ENCODE peak calls at places on chromosomes 12 and 14, in seven cellular contexts. N, X, V, U, M, J and Y are unnamed samples.

GRCh38 chr14:23056956-23057756 is at the start of gene CDH24:
- DNase-seq in N (peak), X (no peak), V (peak), U (no peak), M (no peak), J (no peak), Y (peak)

GRCh38 chr14:67486890-67487289 is 1.6 kb downstream of the TMEM229B start:
- DNase-seq in N (no peak), X (no peak), V (no peak), U (no peak), M (no peak), J (no peak), Y (no peak)

GRCh38 chr14:76957224-76957881 is 71.2 kb downstream of the IRF2BPL start:
- DNase-seq in N (no peak), X (no peak), V (peak), U (no peak), M (no peak), J (no peak), Y (no peak)

GRCh38 chr14:54796961-54797360 is 105.7 kb downstream of the GCH1 start:
- DNase-seq in N (no peak), X (no peak), V (no peak), U (no peak), M (no peak), J (no peak), Y (no peak)

GRCh38 chr14:68367444-68368014 is 425.3 kb downstream of the ZFP36L1 start:
- DNase-seq in N (no peak), X (no peak), V (peak), U (no peak), M (no peak), J (no peak), Y (no peak)

GRCh38 chr14:26863736-26864135 is 265.9 kb upstream of the NOVA1 start:
- DNase-seq in N (no peak), X (no peak), V (no peak), U (no peak), M (no peak), J (no peak), Y (no peak)

GRCh38 chr12:124862768-124863408 is 776 bp downstream of the SCARB1 start:
- DNase-seq in N (peak), X (no peak), V (peak), U (no peak), M (no peak), J (no peak), Y (peak)

GRCh38 chr14:80003138-80003537 is 208.2 kb downstream of the DIO2 start:
- DNase-seq in N (no peak), X (no peak), V (no peak), U (peak), M (no peak), J (no peak), Y (no peak)

GRCh38 chr12:52285851-52286530 is 5.3 kb downstream of the KRT81 start:
- DNase-seq in N (no peak), X (no peak), V (no peak), U (no peak), M (no peak), J (no peak), Y (no peak)

GRCh38 chr12:49496417-49497360 is 42.1 kb upstream of the KCNH3 start:
- DNase-seq in N (no peak), X (no peak), V (no peak), U (no peak), M (no peak), J (no peak), Y (no peak)

GRCh38 chr14:54652188-54652889 is 85.4 kb downstream of the SAMD4A start:
- DNase-seq in N (no peak), X (peak), V (no peak), U (peak), M (peak), J (no peak), Y (peak)

GRCh38 chr14:21106506-21107359 is 5.9 kb downstream of the TMEM253 start:
- DNase-seq in N (peak), X (peak), V (peak), U (peak), M (peak), J (no peak), Y (no peak)

GRCh38 chr14:91021115-91021514 is 39.3 kb downstream of the RPS6KA5 start:
- DNase-seq in N (no peak), X (no peak), V (no peak), U (no peak), M (no peak), J (no peak), Y (no peak)

GRCh38 chr12:27667540-27667939 is 28.7 kb upstream of the REP15 start:
- DNase-seq in N (no peak), X (no peak), V (no peak), U (no peak), M (no peak), J (no peak), Y (no peak)

GRCh38 chr12:66763453-66763852 is 84.6 kb upstream of the GRIP1 start:
- DNase-seq in N (no peak), X (no peak), V (no peak), U (no peak), M (no peak), J (no peak), Y (no peak)

GRCh38 chr14:59829941-59830734 is 40.4 kb downstream of the RTN1 start:
- DNase-seq in N (no peak), X (no peak), V (no peak), U (no peak), M (peak), J (no peak), Y (no peak)

GRCh38 chr12:76275511-76276093 is 72.6 kb downstream of the BBS10 start:
- DNase-seq in N (no peak), X (no peak), V (no peak), U (no peak), M (no peak), J (no peak), Y (no peak)

GRCh38 chr14:61501714-61502458 is 180.5 kb downstream of the PRKCH start:
- DNase-seq in N (no peak), X (no peak), V (no peak), U (no peak), M (no peak), J (no peak), Y (no peak)

GRCh38 chr12:48105867-48106563 is at the start of gene SENP1:
- DNase-seq in N (peak), X (peak), V (peak), U (peak), M (peak), J (peak), Y (peak)

GRCh38 chr14:30142216-30142615 is 214.6 kb upstream of the PRKD1 start:
- DNase-seq in N (no peak), X (no peak), V (no peak), U (no peak), M (no peak), J (no peak), Y (no peak)

GRCh38 chr12:114769634-114770033 is 85.7 kb upstream of the TBX3 start:
- DNase-seq in N (no peak), X (no peak), V (no peak), U (peak), M (no peak), J (no peak), Y (no peak)

GRCh38 chr12:49491823-49492222 is 47.0 kb upstream of the KCNH3 start:
- DNase-seq in N (no peak), X (no peak), V (no peak), U (no peak), M (no peak), J (no peak), Y (no peak)

GRCh38 chr12:101877816-101878811 is 734 bp downstream of the DRAM1 start:
- DNase-seq in N (peak), X (no peak), V (peak), U (peak), M (no peak), J (no peak), Y (peak)

DNA sequence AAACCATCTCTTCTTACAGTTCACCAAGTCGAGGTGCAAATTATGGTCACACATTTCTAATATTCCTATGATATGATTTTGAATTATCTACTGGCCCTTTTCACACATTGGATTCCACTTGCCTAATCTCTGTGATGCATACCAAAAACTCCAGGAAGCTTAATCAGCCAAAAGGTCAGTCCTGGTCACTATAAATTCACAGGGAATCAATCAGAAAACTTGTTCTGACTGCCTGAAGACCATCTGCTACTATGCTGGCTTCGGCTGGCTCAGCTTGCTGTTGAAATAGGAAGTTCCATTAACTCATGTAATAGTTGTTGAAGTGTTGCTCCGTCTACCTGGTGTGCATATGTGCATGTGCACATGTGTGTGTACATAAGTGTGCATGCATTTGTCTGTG is 142.8 kb upstream of the FLRT2 start:
- DNase-seq in N (no peak), X (no peak), V (no peak), U (no peak), M (no peak), J (no peak), Y (no peak)
- TF ChIP-seq JUND in N (no peak), X (no peak), V (no peak), U (no peak), M (no peak), J (no peak), Y (no peak)

DNA sequence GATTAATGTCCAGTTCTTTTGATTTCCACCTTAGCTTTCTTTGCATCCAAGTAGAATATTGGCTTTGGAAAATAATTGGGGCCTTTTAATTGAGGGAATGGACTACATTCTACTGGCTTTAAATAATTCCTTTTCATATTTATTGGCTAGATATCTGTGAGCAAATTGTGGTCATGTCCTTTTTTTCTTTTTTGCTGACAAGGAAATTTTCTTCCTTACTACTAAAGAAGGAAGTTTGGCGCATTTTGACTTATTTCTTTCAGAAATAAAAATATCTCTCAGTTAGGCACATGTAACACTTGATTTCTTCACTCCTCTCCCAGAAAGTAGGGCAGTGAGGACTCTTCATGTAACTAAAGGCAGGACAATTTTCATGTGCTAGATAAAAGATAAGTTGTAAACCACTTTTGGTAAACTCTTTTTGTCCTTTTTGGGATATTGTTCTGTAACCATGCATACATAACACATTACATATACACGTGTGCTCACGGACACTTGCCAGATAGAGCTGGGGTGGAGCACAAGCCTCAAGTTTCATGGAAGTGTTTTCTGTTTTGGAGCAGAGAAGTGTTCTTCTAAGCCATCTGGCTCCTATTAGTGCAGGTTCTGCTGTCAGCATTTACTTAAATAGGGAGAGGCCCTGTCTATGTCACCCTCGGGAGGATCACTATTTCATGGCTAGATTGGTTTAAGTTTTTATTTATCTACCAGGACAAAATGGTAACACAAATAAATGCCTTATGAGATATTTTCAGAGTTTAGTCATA is 85.1 kb upstream of the LRIG3 start:
- DNase-seq in N (no peak), X (no peak), V (no peak), U (no peak), M (no peak), J (no peak), Y (no peak)
- TF ChIP-seq JUND in N (no peak), X (no peak), V (no peak), U (no peak), M (no peak), J (no peak), Y (no peak)

GRCh38 chr14:100634026-100634425 is 46.8 kb upstream of the BEGAIN start:
- DNase-seq in N (no peak), X (no peak), V (no peak), U (no peak), M (no peak), J (no peak), Y (no peak)
- TF ChIP-seq JUND in N (no peak), X (no peak), V (no peak), U (no peak), M (no peak), J (no peak), Y (no peak)

GRCh38 chr12:3998968-3999792 is 126.0 kb upstream of the PARP11 start:
- DNase-seq in N (no peak), X (no peak), V (no peak), U (peak), M (no peak), J (no peak), Y (no peak)
- TF ChIP-seq JUND in N (no peak), X (no peak), V (no peak), U (no peak), M (no peak), J (no peak), Y (no peak)

DNA sequence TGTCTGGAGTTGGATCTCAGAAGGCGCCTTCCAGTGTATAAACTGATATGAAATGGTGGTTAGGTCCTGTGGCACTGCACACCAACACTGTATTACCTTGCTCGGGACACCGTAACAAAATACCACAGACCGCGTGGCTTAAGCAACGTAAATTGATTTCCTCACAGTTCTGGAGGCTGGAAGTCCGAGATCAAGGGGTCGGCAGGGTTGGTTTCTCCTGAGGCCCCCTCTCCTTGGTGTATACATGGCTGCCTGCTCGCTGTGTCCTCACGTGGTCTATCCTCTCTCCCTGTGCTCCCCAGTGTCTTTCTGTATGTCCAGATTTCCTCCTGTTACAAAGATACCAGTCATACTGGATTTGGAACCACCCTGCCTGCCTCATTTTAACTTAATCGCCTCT is 128.4 kb downstream of the FBXL14 start:
- DNase-seq in N (no peak), X (no peak), V (no peak), U (no peak), M (no peak), J (no peak), Y (no peak)
- TF ChIP-seq JUND in N (no peak), X (no peak), V (no peak), U (no peak), M (no peak), J (no peak), Y (no peak)

GRCh38 chr12:132686831-132687210 is 321 bp downstream of the POLE start:
- DNase-seq in N (peak), X (no peak), V (peak), U (no peak), M (no peak), J (no peak), Y (peak)
- TF ChIP-seq JUND in N (no peak), X (no peak), V (no peak), U (no peak), M (no peak), J (no peak), Y (no peak)